ENCODE peak calls at places on chromosomes 4 and X, in four cellular contexts. I, E, T and P are unnamed samples.

GRCh38 chrX:23493941-23494374 is 159.3 kb downstream of the PTCHD1 start:
- DNase-seq in I (no peak), E (no peak), T (no peak), P (no peak)

GRCh38 chrX:25020391-25021131 is 4.8 kb upstream of the ARX start:
- DNase-seq in I (peak; percentile 90), E (no peak), T (peak; percentile 66), P (no peak)

GRCh38 chrX:16671005-16671404 is 21.0 kb downstream of the S100G start:
- DNase-seq in I (peak; percentile 57), E (no peak), T (peak; percentile 74), P (no peak)

GRCh38 chrX:1421433-1422134 is 29.7 kb upstream of the SLC25A6 start:
- DNase-seq in I (no peak), E (no peak), T (no peak), P (no peak)

GRCh38 chr4:26753187-26753586 is 107.5 kb upstream of the STIM2 start:
- DNase-seq in I (no peak), E (no peak), T (no peak), P (no peak)

GRCh38 chr4:10160280-10160856 is 43.8 kb upstream of the WDR1 start:
- DNase-seq in I (peak; percentile 51), E (no peak), T (peak; percentile 42), P (no peak)

GRCh38 chr4:82139287-82139686 is 234.5 kb downstream of the HNRNPD start:
- DNase-seq in I (no peak), E (no peak), T (no peak), P (no peak)

GRCh38 chrX:106000203-106000602 is 38.3 kb downstream of the SERPINA7 start:
- DNase-seq in I (no peak), E (no peak), T (no peak), P (no peak)

GRCh38 chrX:10447577-10448214 is 172.7 kb downstream of the MID1 start:
- DNase-seq in I (no peak), E (no peak), T (no peak), P (no peak)

GRCh38 chrX:111095974-111096870 is at the start of gene PAK3:
- DNase-seq in I (peak; percentile 79), E (no peak), T (peak; percentile 66), P (peak; percentile 23)

GRCh38 chr4:72505314-72505744 is 63.7 kb downstream of the ADAMTS3 start:
- DNase-seq in I (peak; percentile 66), E (no peak), T (peak; percentile 63), P (no peak)

GRCh38 chrX:136598631-136599030 is 49.3 kb upstream of the CD40LG start:
- DNase-seq in I (no peak), E (no peak), T (no peak), P (no peak)

GRCh38 chrX:130575831-130576404 is 174.1 kb downstream of the RBMX2 start:
- DNase-seq in I (peak; percentile 57), E (peak; percentile 15), T (peak; percentile 45), P (peak; percentile 31)

GRCh38 chr4:154622598-154622997 is 10.1 kb upstream of the FGG start:
- DNase-seq in I (peak; percentile 75), E (no peak), T (peak; percentile 82), P (peak; percentile 60)

GRCh38 chr4:157314906-157315305 is 94.4 kb downstream of the GRIA2 start:
- DNase-seq in I (no peak), E (no peak), T (no peak), P (no peak)

GRCh38 chr4:22363071-22363470 is 152.8 kb downstream of the ADGRA3 start:
- DNase-seq in I (no peak), E (no peak), T (no peak), P (no peak)

GRCh38 chr4:37082912-37083311 is 161.6 kb upstream of the NWD2 start:
- DNase-seq in I (no peak), E (no peak), T (no peak), P (no peak)

GRCh38 chr4:41806807-41807206 is 58.3 kb upstream of the PHOX2B start:
- DNase-seq in I (no peak), E (no peak), T (no peak), P (no peak)

GRCh38 chr4:150297861-150298474 is 219.7 kb downstream of the DCLK2 start:
- DNase-seq in I (peak; percentile 74), E (no peak), T (peak; percentile 68), P (no peak)

GRCh38 chr4:112766422-112766821 is 129.5 kb downstream of the LARP7 start:
- DNase-seq in I (peak; percentile 70), E (no peak), T (peak; percentile 49), P (no peak)

GRCh38 chr4:142406051-142406549 is 440.0 kb downstream of the INPP4B start:
- DNase-seq in I (no peak), E (no peak), T (peak; percentile 4), P (no peak)

GRCh38 chr4:152072886-152073285 is 312.1 kb upstream of the GATB start:
- DNase-seq in I (no peak), E (no peak), T (no peak), P (no peak)

GRCh38 chrX:39677987-39678840 is 419.5 kb downstream of the BCOR start:
- DNase-seq in I (peak; percentile 18), E (peak; percentile 23), T (no peak), P (no peak)

GRCh38 chr4:80963051-80963450 is 67.5 kb upstream of the BMP3 start:
- DNase-seq in I (no peak), E (no peak), T (no peak), P (no peak)

GRCh38 chr4:66688674-66689073 is 856.6 kb downstream of the CENPC start:
- DNase-seq in I (no peak), E (no peak), T (peak; percentile 27), P (no peak)

GRCh38 chr4:110310795-110311194 is 112.4 kb upstream of the ELOVL6 start:
- DNase-seq in I (no peak), E (no peak), T (no peak), P (no peak)

GRCh38 chr4:4625488-4625887 is 83.6 kb upstream of the STX18 start:
- DNase-seq in I (no peak), E (no peak), T (no peak), P (no peak)

GRCh38 chr4:4470208-4470607 is 71.6 kb downstream of the STX18 start:
- DNase-seq in I (no peak), E (no peak), T (no peak), P (no peak)

GRCh38 chr4:112189754-112190153 is 41.8 kb upstream of the AP1AR start:
- DNase-seq in I (no peak), E (no peak), T (no peak), P (no peak)

GRCh38 chr4:82421796-82422560 is 8.3 kb downstream of the HNRNPDL start:
- DNase-seq in I (no peak), E (no peak), T (no peak), P (no peak)

GRCh38 chr4:144712775-144713174 is 66.8 kb downstream of the HHIP start:
- DNase-seq in I (no peak), E (no peak), T (no peak), P (no peak)

GRCh38 chr4:153451931-153452660 is 14.1 kb upstream of the TMEM131L start:
- DNase-seq in I (peak; percentile 59), E (no peak), T (no peak), P (no peak)

GRCh38 chr4:169333265-169333664 is 62.5 kb upstream of the SH3RF1 start:
- DNase-seq in I (no peak), E (no peak), T (no peak), P (no peak)

GRCh38 chr4:138804705-138805104 is 210.9 kb upstream of the NOCT start:
- DNase-seq in I (peak; percentile 54), E (no peak), T (peak; percentile 33), P (no peak)

GRCh38 chr4:82639947-82640346 is 78.2 kb upstream of the TMEM150C start:
- DNase-seq in I (no peak), E (peak; percentile 29), T (no peak), P (no peak)

DNA sequence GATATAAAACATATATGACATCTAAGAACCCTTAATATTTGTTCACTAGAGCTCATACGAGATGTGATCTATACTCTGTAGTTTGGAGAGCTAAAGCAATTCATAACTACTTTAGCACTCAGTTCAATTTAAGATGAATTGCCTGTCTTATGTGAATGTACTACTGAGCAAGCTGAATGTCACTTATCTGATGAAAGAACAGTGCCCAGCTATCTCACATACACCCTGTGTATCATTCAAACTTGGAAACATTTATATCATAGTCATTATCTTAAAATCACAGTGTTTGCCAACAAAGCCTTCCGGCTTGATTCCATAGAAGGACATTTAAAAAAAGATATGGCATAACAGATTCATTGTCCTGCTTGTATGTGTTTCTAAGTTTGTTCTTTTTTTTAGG is 639.6 kb downstream of the CCSER1 start:
- DNase-seq in I (no peak), E (no peak), T (no peak), P (no peak)
- H3K36me3 ChIP-seq in I (no peaks in the 10 kb centered on the region), E (no peaks in the 10 kb centered on the region), T (no peaks in the 10 kb centered on the region), P (no peaks in the 10 kb centered on the region)

DNA sequence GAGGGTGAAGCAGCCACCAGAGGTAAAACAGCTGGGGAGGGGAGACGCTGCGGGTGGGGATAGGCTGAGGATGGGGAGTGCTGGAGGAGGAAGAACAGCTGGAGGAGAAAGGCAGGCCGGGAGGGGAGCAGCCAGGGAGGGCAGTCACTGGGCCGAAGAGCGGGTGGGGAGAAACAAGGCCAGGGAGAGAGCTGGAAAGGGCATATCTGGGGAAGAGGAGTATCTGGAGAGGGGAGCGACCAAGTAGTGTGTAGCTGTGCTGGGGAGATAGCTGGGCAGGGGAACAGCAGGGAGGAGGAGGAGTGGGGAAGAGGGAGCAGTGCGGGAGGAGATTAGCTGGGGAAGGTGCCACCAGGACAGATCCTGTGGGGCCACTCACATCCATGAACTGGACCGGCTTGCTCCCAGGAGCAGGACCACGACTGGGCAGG is 2.7 kb downstream of the SLC38A5 start:
- DNase-seq in I (no peak), E (no peak), T (no peak), P (no peak)
- H3K4me3 ChIP-seq in I (peak overlapping the region; percentile 35), E (no peak overlapping the region), T (no peak overlapping the region), P (no peak overlapping the region)

GRCh38 chr4:182145360-182145905 is 97.8 kb upstream of the TENM3 start:
- DNase-seq in I (peak; percentile 33), E (no peak), T (peak; percentile 16), P (no peak)

GRCh38 chr4:182143086-182143821 is 99.9 kb upstream of the TENM3 start:
- DNase-seq in I (peak; percentile 53), E (no peak), T (peak; percentile 59), P (peak; percentile 17)

GRCh38 chr4:182143822-182144620 is 99.2 kb upstream of the TENM3 start:
- DNase-seq in I (peak; percentile 88), E (no peak), T (peak; percentile 61), P (no peak)

GRCh38 chr4:182142146-182143085 is 100.8 kb upstream of the TENM3 start:
- DNase-seq in I (peak; percentile 73), E (no peak), T (peak; percentile 70), P (peak; percentile 39)

DNA sequence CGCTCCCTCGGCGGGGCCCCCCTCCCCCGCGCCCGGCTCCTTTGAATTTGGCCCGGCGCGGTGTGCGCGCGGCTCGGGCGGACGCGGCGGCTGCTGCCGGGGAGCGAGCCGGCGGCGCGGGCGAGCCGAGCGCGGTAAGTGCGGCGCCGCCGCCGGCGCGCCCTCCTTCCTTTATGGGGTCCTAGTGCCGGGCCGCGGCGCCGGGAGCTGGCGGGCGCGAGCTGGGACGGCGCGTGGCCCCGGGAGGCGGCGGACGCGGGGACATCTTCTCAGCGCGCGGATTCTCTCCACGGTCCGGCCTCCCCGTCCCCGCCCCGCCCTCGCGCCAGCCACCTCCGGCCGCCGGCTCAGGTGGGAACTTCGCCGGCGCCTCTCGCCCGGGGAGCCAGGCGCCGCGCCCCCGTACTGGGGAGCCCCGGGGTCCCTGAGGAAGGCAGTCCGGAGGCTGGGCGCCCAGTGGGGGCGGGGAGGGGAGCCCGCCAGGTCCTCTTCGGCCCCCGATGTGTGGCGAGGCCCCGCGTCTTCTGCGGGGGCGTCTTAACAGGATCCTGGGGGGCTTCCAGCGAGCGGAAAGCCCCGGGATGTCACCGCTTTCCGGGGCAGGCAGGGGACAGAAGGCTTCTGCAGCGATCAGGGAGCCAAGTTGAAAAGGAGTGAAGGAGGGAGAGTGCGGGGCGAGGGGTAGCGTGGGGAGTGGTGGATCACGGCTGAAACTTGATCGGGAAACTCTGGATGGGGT is 98.4 kb upstream of the TENM3 start:
- DNase-seq in I (peak; percentile 53), E (no peak), T (peak; percentile 75), P (no peak)
- H3K4me1 ChIP-seq in I (peaks cover 46% of the 10 kb centered on the region), E (peaks cover 28% of the 10 kb centered on the region), T (peaks cover 11% of the 10 kb centered on the region), P (peaks cover 24% of the 10 kb centered on the region)

GRCh38 chr4:1336079-1336478 is 10.9 kb upstream of the UVSSA start:
- DNase-seq in I (no peak), E (no peak), T (no peak), P (no peak)
- H3K36me3 ChIP-seq in I (no peaks in the 10 kb centered on the region), E (peaks cover 77% of the 10 kb centered on the region), T (no peaks in the 10 kb centered on the region), P (peaks cover 16% of the 10 kb centered on the region)